ENCODE peak calls at places on chromosomes 1 and 21, in ten cellular contexts. One of them, this sample, is unnamed.

GRCh38 chr1:43329995-43330751 is 7.4 kb upstream of the MPL start:
- DNase-seq in colonic mucosa: no peak
- DNase-seq in endothelial cell of umbilical vein: peak; percentile 89
- DNase-seq in neuronal stem cell: no peak
- DNase-seq in neural progenitor cell: no peak
- DNase-seq in K562: peak; percentile 99
- DNase-seq in fibroblast of lung: peak; percentile 88
- DNase-seq in GM23248: peak; percentile 86
- DNase-seq in MM.1S: no peak
- DNase-seq in mesendoderm: peak; percentile 91
- DNase-seq in this sample: peak; percentile 85

GRCh38 chr1:35426097-35426586 is 131.1 kb downstream of the KIAA0319L start:
- DNase-seq in colonic mucosa: no peak
- DNase-seq in endothelial cell of umbilical vein: peak; percentile 60
- DNase-seq in neuronal stem cell: no peak
- DNase-seq in neural progenitor cell: no peak
- DNase-seq in K562: no peak
- DNase-seq in fibroblast of lung: no peak
- DNase-seq in GM23248: no peak
- DNase-seq in MM.1S: no peak
- DNase-seq in mesendoderm: peak; percentile 38
- DNase-seq in this sample: no peak

GRCh38 chr1:171286032-171286705 is 27.8 kb upstream of the FMO4 start:
- DNase-seq in colonic mucosa: no peak
- DNase-seq in endothelial cell of umbilical vein: no peak
- DNase-seq in neuronal stem cell: no peak
- DNase-seq in neural progenitor cell: no peak
- DNase-seq in K562: no peak
- DNase-seq in fibroblast of lung: peak; percentile 36
- DNase-seq in GM23248: peak; percentile 50
- DNase-seq in MM.1S: no peak
- DNase-seq in mesendoderm: no peak
- DNase-seq in this sample: no peak

GRCh38 chr1:148372731-148373130 is 110.4 kb downstream of the PPIAL4G start:
- DNase-seq in colonic mucosa: peak; percentile 40
- DNase-seq in endothelial cell of umbilical vein: no peak
- DNase-seq in neuronal stem cell: no peak
- DNase-seq in neural progenitor cell: no peak
- DNase-seq in K562: no peak
- DNase-seq in fibroblast of lung: peak; percentile 41
- DNase-seq in GM23248: peak; percentile 64
- DNase-seq in MM.1S: peak; percentile 19
- DNase-seq in mesendoderm: no peak
- DNase-seq in this sample: no peak

GRCh38 chr1:159591981-159592380 is 4.4 kb downstream of the APCS start:
- DNase-seq in colonic mucosa: no peak
- DNase-seq in endothelial cell of umbilical vein: no peak
- DNase-seq in neuronal stem cell: no peak
- DNase-seq in neural progenitor cell: no peak
- DNase-seq in K562: no peak
- DNase-seq in fibroblast of lung: peak; percentile 37
- DNase-seq in GM23248: peak; percentile 45
- DNase-seq in MM.1S: no peak
- DNase-seq in mesendoderm: no peak
- DNase-seq in this sample: no peak

GRCh38 chr1:66374561-66375111 is 159.3 kb upstream of the SGIP1 start:
- DNase-seq in colonic mucosa: no peak
- DNase-seq in endothelial cell of umbilical vein: peak; percentile 61
- DNase-seq in neuronal stem cell: no peak
- DNase-seq in neural progenitor cell: no peak
- DNase-seq in K562: no peak
- DNase-seq in fibroblast of lung: peak; percentile 95
- DNase-seq in GM23248: peak; percentile 93
- DNase-seq in MM.1S: peak; percentile 48
- DNase-seq in mesendoderm: no peak
- DNase-seq in this sample: no peak

GRCh38 chr21:36700295-36700960 is 1.5 kb downstream of the SIM2 start:
- DNase-seq in colonic mucosa: no peak
- DNase-seq in endothelial cell of umbilical vein: no peak
- DNase-seq in neuronal stem cell: no peak
- DNase-seq in neural progenitor cell: peak; percentile 65
- DNase-seq in K562: no peak
- DNase-seq in fibroblast of lung: no peak
- DNase-seq in GM23248: no peak
- DNase-seq in MM.1S: no peak
- DNase-seq in mesendoderm: peak; percentile 23
- DNase-seq in this sample: peak; percentile 61

GRCh38 chr1:178609015-178609414 is 96.1 kb downstream of the TEX35 start:
- DNase-seq in colonic mucosa: no peak
- DNase-seq in endothelial cell of umbilical vein: peak; percentile 15
- DNase-seq in neuronal stem cell: no peak
- DNase-seq in neural progenitor cell: no peak
- DNase-seq in K562: no peak
- DNase-seq in fibroblast of lung: peak; percentile 79
- DNase-seq in GM23248: peak; percentile 93
- DNase-seq in MM.1S: no peak
- DNase-seq in mesendoderm: no peak
- DNase-seq in this sample: no peak

GRCh38 chr1:147077081-147077480 is 95.2 kb downstream of the PRKAB2 start:
- DNase-seq in colonic mucosa: no peak
- DNase-seq in endothelial cell of umbilical vein: no peak
- DNase-seq in neuronal stem cell: no peak
- DNase-seq in neural progenitor cell: no peak
- DNase-seq in K562: no peak
- DNase-seq in fibroblast of lung: no peak
- DNase-seq in GM23248: no peak
- DNase-seq in MM.1S: no peak
- DNase-seq in mesendoderm: no peak
- DNase-seq in this sample: no peak

GRCh38 chr1:147079400-147080012 is 92.8 kb downstream of the PRKAB2 start:
- DNase-seq in colonic mucosa: no peak
- DNase-seq in endothelial cell of umbilical vein: no peak
- DNase-seq in neuronal stem cell: no peak
- DNase-seq in neural progenitor cell: no peak
- DNase-seq in K562: no peak
- DNase-seq in fibroblast of lung: no peak
- DNase-seq in GM23248: no peak
- DNase-seq in MM.1S: no peak
- DNase-seq in mesendoderm: no peak
- DNase-seq in this sample: no peak

GRCh38 chr1:147078606-147079399 is 93.5 kb downstream of the PRKAB2 start:
- DNase-seq in colonic mucosa: no peak
- DNase-seq in endothelial cell of umbilical vein: no peak
- DNase-seq in neuronal stem cell: no peak
- DNase-seq in neural progenitor cell: no peak
- DNase-seq in K562: no peak
- DNase-seq in fibroblast of lung: no peak
- DNase-seq in GM23248: no peak
- DNase-seq in MM.1S: no peak
- DNase-seq in mesendoderm: no peak
- DNase-seq in this sample: no peak

GRCh38 chr1:147077523-147077922 is 94.7 kb downstream of the PRKAB2 start:
- DNase-seq in colonic mucosa: no peak
- DNase-seq in endothelial cell of umbilical vein: no peak
- DNase-seq in neuronal stem cell: no peak
- DNase-seq in neural progenitor cell: no peak
- DNase-seq in K562: no peak
- DNase-seq in fibroblast of lung: no peak
- DNase-seq in GM23248: no peak
- DNase-seq in MM.1S: no peak
- DNase-seq in mesendoderm: peak; percentile 1
- DNase-seq in this sample: no peak

DNA sequence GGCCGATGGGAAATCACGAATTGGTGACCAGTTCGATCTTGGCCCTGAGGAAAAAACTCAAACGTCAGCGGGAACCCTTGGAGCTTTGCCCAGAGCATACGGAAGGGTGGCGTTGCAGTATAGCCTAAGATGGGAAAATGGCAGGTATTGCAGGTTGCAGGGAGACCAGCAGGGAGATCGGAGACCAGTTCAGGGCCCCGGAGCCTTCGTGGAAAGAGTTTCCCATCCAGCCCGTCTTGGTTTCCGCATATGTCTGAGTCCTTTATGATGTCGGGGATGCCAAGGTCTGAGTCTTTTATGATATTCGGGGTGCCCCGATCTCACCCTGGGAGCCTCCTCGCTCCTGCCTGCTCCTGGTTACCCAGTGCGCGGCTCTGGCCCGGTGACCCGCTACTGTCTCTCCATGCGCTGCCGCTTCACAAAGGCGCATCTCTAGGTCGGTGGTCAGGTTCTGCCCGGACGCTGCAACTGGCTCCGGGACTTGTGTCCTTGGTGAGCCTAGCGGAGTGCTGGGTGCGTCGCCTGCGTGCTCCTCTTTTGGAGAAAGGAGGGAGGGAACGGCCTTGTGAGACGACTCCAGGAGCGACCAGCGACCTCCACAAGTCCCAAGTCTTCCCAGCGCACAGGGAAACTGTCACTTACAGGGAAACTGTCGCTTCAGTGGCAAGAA is 94.2 kb downstream of the PRKAB2 start:
- DNase-seq in colonic mucosa: no peak
- DNase-seq in endothelial cell of umbilical vein: no peak
- DNase-seq in neuronal stem cell: no peak
- DNase-seq in neural progenitor cell: no peak
- DNase-seq in K562: no peak
- DNase-seq in fibroblast of lung: no peak
- DNase-seq in GM23248: no peak
- DNase-seq in MM.1S: no peak
- DNase-seq in mesendoderm: peak; percentile 34
- DNase-seq in this sample: no peak
- H3K27me3 ChIP-seq in colonic mucosa: peaks cover 72% of the 10 kb centered on the region
- H3K27me3 ChIP-seq in endothelial cell of umbilical vein: peaks cover 84% of the 10 kb centered on the region
- H3K27me3 ChIP-seq in neuronal stem cell: peaks cover 79% of the 10 kb centered on the region
- H3K27me3 ChIP-seq in neural progenitor cell: peaks cover 43% of the 10 kb centered on the region
- H3K27me3 ChIP-seq in K562: peaks cover 65% of the 10 kb centered on the region
- H3K27me3 ChIP-seq in fibroblast of lung: peaks cover 52% of the 10 kb centered on the region
- H3K27me3 ChIP-seq in GM23248: peaks cover 83% of the 10 kb centered on the region
- H3K27me3 ChIP-seq in MM.1S: peaks cover 16% of the 10 kb centered on the region
- H3K27me3 ChIP-seq in mesendoderm: peaks cover 67% of the 10 kb centered on the region
- H3K27me3 ChIP-seq in this sample: peaks cover 100% of the 10 kb centered on the region

GRCh38 chr21:34642211-34643075 is 26.4 kb upstream of the CLIC6 start:
- DNase-seq in colonic mucosa: no peak
- DNase-seq in endothelial cell of umbilical vein: no peak
- DNase-seq in neuronal stem cell: no peak
- DNase-seq in neural progenitor cell: no peak
- DNase-seq in K562: no peak
- DNase-seq in fibroblast of lung: peak; percentile 76
- DNase-seq in GM23248: peak; percentile 33
- DNase-seq in MM.1S: peak; percentile 59
- DNase-seq in mesendoderm: no peak
- DNase-seq in this sample: no peak

GRCh38 chr21:34647552-34647951 is 21.2 kb upstream of the CLIC6 start:
- DNase-seq in colonic mucosa: no peak
- DNase-seq in endothelial cell of umbilical vein: no peak
- DNase-seq in neuronal stem cell: no peak
- DNase-seq in neural progenitor cell: no peak
- DNase-seq in K562: no peak
- DNase-seq in fibroblast of lung: no peak
- DNase-seq in GM23248: no peak
- DNase-seq in MM.1S: no peak
- DNase-seq in mesendoderm: no peak
- DNase-seq in this sample: no peak

GRCh38 chr21:34640858-34641257 is 25.9 kb upstream of the RCAN1 start:
- DNase-seq in colonic mucosa: no peak
- DNase-seq in endothelial cell of umbilical vein: peak; percentile 36
- DNase-seq in neuronal stem cell: no peak
- DNase-seq in neural progenitor cell: no peak
- DNase-seq in K562: no peak
- DNase-seq in fibroblast of lung: peak; percentile 93
- DNase-seq in GM23248: peak; percentile 92
- DNase-seq in MM.1S: no peak
- DNase-seq in mesendoderm: peak; percentile 16
- DNase-seq in this sample: no peak

GRCh38 chr21:34648739-34649297 is 20.0 kb upstream of the CLIC6 start:
- DNase-seq in colonic mucosa: no peak
- DNase-seq in endothelial cell of umbilical vein: no peak
- DNase-seq in neuronal stem cell: no peak
- DNase-seq in neural progenitor cell: no peak
- DNase-seq in K562: no peak
- DNase-seq in fibroblast of lung: no peak
- DNase-seq in GM23248: no peak
- DNase-seq in MM.1S: no peak
- DNase-seq in mesendoderm: no peak
- DNase-seq in this sample: no peak

GRCh38 chr21:34644815-34645214 is 24.0 kb upstream of the CLIC6 start:
- DNase-seq in colonic mucosa: no peak
- DNase-seq in endothelial cell of umbilical vein: no peak
- DNase-seq in neuronal stem cell: no peak
- DNase-seq in neural progenitor cell: no peak
- DNase-seq in K562: no peak
- DNase-seq in fibroblast of lung: no peak
- DNase-seq in GM23248: no peak
- DNase-seq in MM.1S: no peak
- DNase-seq in mesendoderm: no peak
- DNase-seq in this sample: no peak
- H3K27ac ChIP-seq in colonic mucosa: no peak overlapping the region
- H3K27ac ChIP-seq in endothelial cell of umbilical vein: no peak overlapping the region
- H3K27ac ChIP-seq in neuronal stem cell: no peak overlapping the region
- H3K27ac ChIP-seq in neural progenitor cell: no peak overlapping the region
- H3K27ac ChIP-seq in K562: no peak overlapping the region
- H3K27ac ChIP-seq in fibroblast of lung: no peak overlapping the region
- H3K27ac ChIP-seq in GM23248: no peak overlapping the region
- H3K27ac ChIP-seq in MM.1S: no peak overlapping the region
- H3K27ac ChIP-seq in mesendoderm: no peak overlapping the region
- H3K27ac ChIP-seq in this sample: no peak overlapping the region

GRCh38 chr1:12039141-12039525 is 19.8 kb downstream of the MIIP start:
- DNase-seq in colonic mucosa: no peak
- DNase-seq in endothelial cell of umbilical vein: no peak
- DNase-seq in neuronal stem cell: no peak
- DNase-seq in neural progenitor cell: no peak
- DNase-seq in K562: no peak
- DNase-seq in fibroblast of lung: no peak
- DNase-seq in GM23248: no peak
- DNase-seq in MM.1S: no peak
- DNase-seq in mesendoderm: no peak
- DNase-seq in this sample: no peak
- H3K9ac ChIP-seq in colonic mucosa: no peak overlapping the region
- H3K9ac ChIP-seq in endothelial cell of umbilical vein: no peak overlapping the region
- H3K9ac ChIP-seq in neuronal stem cell: no peak overlapping the region
- H3K9ac ChIP-seq in neural progenitor cell: no peak overlapping the region
- H3K9ac ChIP-seq in K562: peak overlapping the region; percentile 34
- H3K9ac ChIP-seq in fibroblast of lung: no peak overlapping the region
- H3K9ac ChIP-seq in GM23248: no peak overlapping the region
- H3K9ac ChIP-seq in MM.1S: no peak overlapping the region
- H3K9ac ChIP-seq in mesendoderm: no peak overlapping the region
- H3K9ac ChIP-seq in this sample: no peak overlapping the region

GRCh38 chr1:3067671-3068399 is 1.2 kb upstream of the PRDM16 start:
- DNase-seq in colonic mucosa: no peak
- DNase-seq in endothelial cell of umbilical vein: no peak
- DNase-seq in neuronal stem cell: no peak
- DNase-seq in neural progenitor cell: peak; percentile 49
- DNase-seq in K562: no peak
- DNase-seq in fibroblast of lung: no peak
- DNase-seq in GM23248: no peak
- DNase-seq in MM.1S: no peak
- DNase-seq in mesendoderm: no peak
- DNase-seq in this sample: peak; percentile 72

GRCh38 chr1:3066826-3067225 is 2.2 kb upstream of the PRDM16 start:
- DNase-seq in colonic mucosa: no peak
- DNase-seq in endothelial cell of umbilical vein: no peak
- DNase-seq in neuronal stem cell: no peak
- DNase-seq in neural progenitor cell: no peak
- DNase-seq in K562: no peak
- DNase-seq in fibroblast of lung: no peak
- DNase-seq in GM23248: no peak
- DNase-seq in MM.1S: no peak
- DNase-seq in mesendoderm: no peak
- DNase-seq in this sample: no peak

GRCh38 chr1:3066250-3066711 is 2.7 kb upstream of the PRDM16 start:
- DNase-seq in colonic mucosa: no peak
- DNase-seq in endothelial cell of umbilical vein: no peak
- DNase-seq in neuronal stem cell: no peak
- DNase-seq in neural progenitor cell: peak; percentile 68
- DNase-seq in K562: no peak
- DNase-seq in fibroblast of lung: no peak
- DNase-seq in GM23248: peak; percentile 39
- DNase-seq in MM.1S: no peak
- DNase-seq in mesendoderm: peak; percentile 72
- DNase-seq in this sample: peak; percentile 86

GRCh38 chr1:3068400-3069361 is at the start of gene PRDM16:
- DNase-seq in colonic mucosa: peak; percentile 26
- DNase-seq in endothelial cell of umbilical vein: no peak
- DNase-seq in neuronal stem cell: no peak
- DNase-seq in neural progenitor cell: peak; percentile 89
- DNase-seq in K562: no peak
- DNase-seq in fibroblast of lung: peak; percentile 69
- DNase-seq in GM23248: peak; percentile 58
- DNase-seq in MM.1S: no peak
- DNase-seq in mesendoderm: peak; percentile 74
- DNase-seq in this sample: peak; percentile 83

GRCh38 chr1:3067301-3067670 is 1.7 kb upstream of the PRDM16 start:
- DNase-seq in colonic mucosa: no peak
- DNase-seq in endothelial cell of umbilical vein: no peak
- DNase-seq in neuronal stem cell: no peak
- DNase-seq in neural progenitor cell: no peak
- DNase-seq in K562: no peak
- DNase-seq in fibroblast of lung: no peak
- DNase-seq in GM23248: no peak
- DNase-seq in MM.1S: no peak
- DNase-seq in mesendoderm: no peak
- DNase-seq in this sample: peak; percentile 57
- H3K27me3 ChIP-seq in colonic mucosa: peaks cover 86% of the 10 kb centered on the region
- H3K27me3 ChIP-seq in endothelial cell of umbilical vein: peaks cover 77% of the 10 kb centered on the region
- H3K27me3 ChIP-seq in neuronal stem cell: peaks cover 82% of the 10 kb centered on the region
- H3K27me3 ChIP-seq in neural progenitor cell: peaks cover 96% of the 10 kb centered on the region
- H3K27me3 ChIP-seq in K562: peaks cover 19% of the 10 kb centered on the region
- H3K27me3 ChIP-seq in fibroblast of lung: peaks cover 32% of the 10 kb centered on the region
- H3K27me3 ChIP-seq in GM23248: peaks cover 80% of the 10 kb centered on the region
- H3K27me3 ChIP-seq in MM.1S: peaks cover 77% of the 10 kb centered on the region
- H3K27me3 ChIP-seq in mesendoderm: peaks cover 79% of the 10 kb centered on the region
- H3K27me3 ChIP-seq in this sample: peaks cover 93% of the 10 kb centered on the region

This sample was measured in endodermal cell.